ENCODE peak calls at places on chromosomes 3 and 15, in seven cellular contexts. B is HCT116, L is esophagus squamous epithelium, E is IMR-90, V is heart left ventricle, H is A549, Y is suprapubic skin. F is an unnamed sample.

GRCh38 chr3:72054976-72055375 is 270.0 kb upstream of the PROK2 start:
- DNase-seq in V (no peak), H (no peak), B (no peak), Y (no peak), E (no peak), L (no peak), F (no peak)

GRCh38 chr15:99155961-99156443 is 51.1 kb downstream of the SYNM start:
- DNase-seq in L (no peak), E (peak), Y (no peak), V (no peak), B (no peak), H (no peak), F (peak)

GRCh38 chr3:63864008-63864871 is 573 bp downstream of the ATXN7 start:
- DNase-seq in B (no peak), H (peak), Y (peak), E (no peak), L (no peak), V (peak), F (peak)

GRCh38 chr3:178195824-178196223 is 340.4 kb upstream of the KCNMB2 start:
- DNase-seq in V (no peak), B (no peak), E (peak), Y (no peak), L (no peak), H (no peak), F (peak)

GRCh38 chr3:71303627-71304260 is 279.8 kb downstream of the FOXP1 start:
- DNase-seq in H (no peak), L (no peak), B (no peak), V (no peak), Y (no peak), E (no peak), F (no peak)

GRCh38 chr3:136296960-136297359 is 46.8 kb downstream of the PCCB start:
- DNase-seq in E (no peak), B (no peak), V (no peak), Y (no peak), H (no peak), L (no peak), F (no peak)

GRCh38 chr3:141728355-141728892 is 9.7 kb upstream of the RNF7 start:
- DNase-seq in B (no peak), Y (no peak), L (no peak), V (no peak), H (no peak), E (no peak), F (no peak)

GRCh38 chr3:184546252-184546651 is 15.3 kb upstream of the EPHB3 start:
- DNase-seq in V (no peak), E (no peak), L (no peak), H (no peak), B (no peak), Y (peak), F (no peak)

GRCh38 chr3:178259703-178260102 is 276.5 kb upstream of the KCNMB2 start:
- DNase-seq in V (no peak), Y (no peak), B (no peak), L (no peak), H (no peak), E (no peak), F (peak)

GRCh38 chr3:32457971-32458471 is 44.6 kb downstream of the CMTM6 start:
- DNase-seq in H (no peak), L (no peak), Y (no peak), E (no peak), B (no peak), V (no peak), F (no peak)

GRCh38 chr15:25783607-25784131 is 79.5 kb downstream of the ATP10A start:
- DNase-seq in Y (no peak), V (no peak), L (no peak), H (peak), E (peak), B (no peak), F (peak)

GRCh38 chr3:188353409-188353808 is 199.5 kb downstream of the LPP start:
- DNase-seq in E (no peak), B (no peak), Y (no peak), H (no peak), L (no peak), V (no peak), F (no peak)

GRCh38 chr3:150303776-150304175 is 104.3 kb upstream of the TSC22D2 start:
- DNase-seq in Y (no peak), E (no peak), L (no peak), H (peak), B (peak), V (no peak), F (peak)

GRCh38 chr3:25428003-25428861 is at the start of gene RARB:
- DNase-seq in L (no peak), B (no peak), V (peak), H (peak), Y (peak), E (peak), F (no peak)

GRCh38 chr3:152128356-152128755 is 140.4 kb upstream of the MBNL1 start:
- DNase-seq in L (no peak), V (no peak), E (no peak), Y (no peak), B (no peak), H (no peak), F (no peak)

GRCh38 chr3:152126260-152126659 is 142.5 kb upstream of the MBNL1 start:
- DNase-seq in V (no peak), Y (no peak), L (no peak), E (peak), H (no peak), B (no peak), F (no peak)

GRCh38 chr3:152123457-152123856 is 145.3 kb upstream of the MBNL1 start:
- DNase-seq in V (no peak), L (no peak), H (no peak), E (peak), B (no peak), Y (no peak), F (no peak)

GRCh38 chr3:152121292-152121654 is 147.5 kb upstream of the MBNL1 start:
- DNase-seq in Y (no peak), E (peak), B (no peak), V (no peak), H (no peak), L (no peak), F (no peak)

DNA sequence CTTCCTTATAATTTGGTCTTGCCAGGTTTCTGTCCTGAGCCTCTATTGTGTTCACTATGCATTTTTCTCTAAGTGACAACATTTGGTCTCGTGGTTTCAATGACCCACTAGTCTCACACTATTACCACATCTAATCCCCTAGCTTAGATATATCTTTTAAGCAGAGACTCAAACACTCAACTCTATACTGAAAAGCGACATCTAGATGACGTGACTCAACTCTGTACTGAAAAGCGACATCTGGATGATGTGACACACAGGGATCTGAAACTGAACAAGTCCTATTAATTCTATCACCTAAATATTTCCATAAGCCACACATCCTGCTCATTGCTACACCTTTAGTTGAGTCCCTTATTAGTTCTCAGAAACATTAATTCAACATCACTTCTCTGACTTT is 141.7 kb upstream of the MBNL1 start:
- DNase-seq in L (no peak), V (no peak), E (no peak), B (no peak), H (no peak), Y (no peak), F (no peak)
- TF ChIP-seq POLR2A in L (no peak), V (no peak), E (no peak), B (no peak), H (no peak), Y (no peak), F (no peak)

GRCh38 chr15:60390231-60390630 is 7.6 kb downstream of the ANXA2 start:
- DNase-seq in Y (no peak), B (no peak), E (no peak), H (no peak), L (no peak), V (no peak), F (no peak)

GRCh38 chr15:60390931-60391501 is 6.8 kb downstream of the ANXA2 start:
- DNase-seq in H (no peak), V (no peak), Y (no peak), L (peak), B (peak), E (peak), F (no peak)

GRCh38 chr15:60392986-60393811 is 4.6 kb downstream of the ANXA2 start:
- DNase-seq in H (peak), Y (no peak), L (peak), V (no peak), B (peak), E (peak), F (peak)

GRCh38 chr15:60392601-60392985 is 5.2 kb downstream of the ANXA2 start:
- DNase-seq in B (peak), Y (no peak), V (no peak), H (peak), E (peak), L (no peak), F (peak)

GRCh38 chr15:60391722-60392340 is 6.0 kb downstream of the ANXA2 start:
- DNase-seq in B (no peak), Y (no peak), V (no peak), L (no peak), E (no peak), H (no peak), F (no peak)
- TF ChIP-seq POLR2A in B (no peak), Y (no peak), V (no peak), L (no peak), E (no peak), H (no peak), F (no peak)

GRCh38 chr15:52019394-52020252 is 604 bp downstream of the MAPK6 start:
- DNase-seq in E (peak), Y (peak), V (peak), H (peak), B (no peak), L (peak), F (peak)
- TF ChIP-seq POLR2A in E (peak), Y (peak), V (no peak), H (peak), B (no peak), L (peak), F (peak)

DNA sequence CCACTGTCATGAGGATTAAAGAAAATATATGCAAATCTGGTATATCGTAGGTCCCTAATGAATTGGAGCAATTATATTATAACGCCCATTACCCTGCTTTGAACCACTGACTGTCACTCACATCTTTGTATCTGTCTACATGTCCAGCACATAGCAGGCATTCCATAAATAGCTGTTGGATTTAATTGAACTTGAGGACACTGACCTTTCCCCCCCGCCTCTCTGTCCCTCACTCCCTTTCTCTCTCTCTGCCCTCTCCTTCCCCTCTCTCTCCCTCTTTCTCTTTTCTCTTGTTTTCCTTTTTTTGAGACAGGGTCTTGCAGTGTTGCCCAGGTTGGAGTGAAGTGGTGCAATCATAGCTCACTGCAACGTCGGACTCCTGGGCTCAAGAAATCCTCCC is 233.0 kb downstream of the CD47 start:
- DNase-seq in H (no peak), E (no peak), V (no peak), Y (no peak), L (no peak), B (no peak), F (no peak)
- TF ChIP-seq POLR2A in H (no peak), E (no peak), V (no peak), Y (no peak), L (no peak), B (no peak), F (no peak)

GRCh38 chr3:45881031-45882022 is 5.0 kb upstream of the CCR9 start:
- DNase-seq in L (no peak), E (peak), V (no peak), B (no peak), H (no peak), Y (no peak), F (no peak)
- TF ChIP-seq POLR2A in L (no peak), E (no peak), V (no peak), B (no peak), H (no peak), Y (no peak), F (no peak)

DNA sequence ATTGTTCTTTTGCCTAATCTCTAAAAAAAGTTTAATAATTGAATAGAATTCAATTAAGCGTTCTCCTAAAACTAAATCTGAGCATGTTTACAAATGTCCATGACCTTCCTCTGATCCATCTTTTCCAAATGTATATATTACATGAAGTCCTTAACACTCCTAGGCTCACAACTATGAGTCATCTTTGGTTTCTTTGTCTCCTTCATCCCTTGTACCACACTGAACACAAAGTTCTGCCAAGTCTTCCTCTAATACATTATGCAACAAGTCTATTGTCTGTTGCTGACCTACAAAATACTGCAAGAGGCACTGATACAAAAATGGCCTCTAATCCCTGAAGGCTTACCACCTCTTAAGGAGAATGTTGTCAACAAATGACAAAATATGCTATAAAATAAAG is 550.2 kb downstream of the PYDC2 start:
- DNase-seq in Y (no peak), V (no peak), E (no peak), L (no peak), B (no peak), H (no peak), F (no peak)
- TF ChIP-seq POLR2A in Y (no peak), V (no peak), E (no peak), L (no peak), B (no peak), H (no peak), F (no peak)

GRCh38 chr15:74192751-74193150 is 9.8 kb downstream of the STRA6 start:
- DNase-seq in Y (no peak), H (no peak), E (no peak), B (no peak), V (no peak), L (no peak), F (no peak)

GRCh38 chr15:74194572-74195559 is 7.7 kb downstream of the STRA6 start:
- DNase-seq in Y (no peak), E (no peak), H (no peak), L (no peak), B (no peak), V (no peak), F (no peak)

GRCh38 chr15:74191798-74192197 is 10.8 kb downstream of the STRA6 start:
- DNase-seq in H (no peak), B (no peak), E (no peak), L (no peak), V (no peak), Y (no peak), F (no peak)

GRCh38 chr15:74193905-74194304 is 8.7 kb downstream of the STRA6 start:
- DNase-seq in E (no peak), B (no peak), Y (no peak), V (no peak), H (no peak), L (no peak), F (no peak)

GRCh38 chr15:74193305-74193718 is 9.3 kb downstream of the STRA6 start:
- DNase-seq in Y (no peak), E (peak), V (no peak), L (no peak), B (peak), H (no peak), F (no peak)
- TF ChIP-seq POLR2A in Y (no peak), E (peak), V (no peak), L (no peak), B (no peak), H (no peak), F (no peak)

DNA sequence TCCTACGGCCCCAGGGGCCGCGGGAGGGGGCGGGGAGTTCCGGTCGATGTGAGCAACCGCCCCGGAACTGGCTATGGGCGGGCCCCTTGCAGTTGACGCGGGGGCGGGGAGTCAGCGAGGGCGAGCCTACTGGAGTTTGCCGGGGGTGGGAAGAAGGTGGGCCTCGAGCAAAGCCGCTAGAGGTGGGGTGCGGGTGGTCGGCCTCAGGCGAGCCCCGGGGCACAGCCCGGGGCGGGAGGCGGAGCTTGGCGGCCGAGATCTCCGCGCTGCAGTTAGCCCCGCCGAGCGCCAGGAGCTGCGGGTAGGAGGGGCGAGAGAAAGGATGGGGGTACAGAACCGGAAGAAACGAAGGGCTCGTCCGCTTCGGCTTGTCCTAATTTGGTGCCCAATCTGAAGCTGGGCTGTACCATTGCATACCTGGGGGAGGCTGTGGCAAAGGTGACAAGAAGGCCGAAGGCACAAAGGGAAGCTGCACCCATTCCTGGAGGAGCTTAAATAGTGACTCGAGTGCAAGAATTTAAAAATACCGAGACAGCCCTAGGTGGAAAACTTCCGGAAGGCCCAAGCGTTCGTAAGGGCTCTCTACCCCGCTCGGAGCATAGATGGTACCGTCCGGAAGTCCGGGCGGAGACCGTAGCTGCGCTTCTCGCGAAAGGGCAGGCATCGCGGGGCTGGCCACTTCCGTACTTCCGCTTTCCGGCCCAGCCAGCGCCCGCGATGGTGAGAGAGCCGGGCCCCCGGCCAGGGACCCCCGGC is at the start of the genes ARPC4 and TADA3:
- DNase-seq in H (peak), V (peak), B (peak), E (peak), Y (peak), L (peak), F (peak)
- TF ChIP-seq POLR2A in H (peak), V (no peak), B (no peak), E (peak), Y (peak), L (peak), F (peak)

GRCh38 chr3:125644036-125645025 is 49.0 kb upstream of the OSBPL11 start:
- DNase-seq in H (no peak), V (no peak), B (no peak), L (no peak), Y (no peak), E (peak), F (no peak)
- TF ChIP-seq POLR2A in H (no peak), V (no peak), B (no peak), L (no peak), Y (no peak), E (no peak), F (no peak)

F was measured in erythroblast.